ENCODE peak calls at places on chromosome 19, in five cellular contexts. N is stimulated activated CD4-positive, alpha-beta T cell treated with anti-CD3 and anti-CD28 coated beads, Interleukin-12 subunit alpha, Interleukin-12 subunit beta, amount 100 ng/mL, for 4 hours; K is AG09319; Z is cerebellum; E is CD4-positive, alpha-beta memory T cell. P is an unnamed sample.

GRCh38 chr19:35643255-35644205 is 2.0 kb downstream of the ETV2 start:
- DNase-seq in K (peak), Z (peak), E (peak), N (peak), P (peak)

GRCh38 chr19:1461862-1462261 is 11.9 kb downstream of the APC2 start:
- DNase-seq in Z (no peak), K (no peak), E (no peak), N (no peak), P (no peak)

GRCh38 chr19:38400361-38400760 is 2.5 kb upstream of the FAM98C start:
- DNase-seq in E (no peak), N (no peak), K (no peak), Z (no peak), P (no peak)

GRCh38 chr19:48752511-48753365 is at the start of gene FUT1:
- DNase-seq in Z (peak), N (no peak), E (peak), K (no peak), P (no peak)

GRCh38 chr19:33306853-33307792 is 4.8 kb upstream of the CEBPA start:
- DNase-seq in N (no peak), Z (no peak), K (no peak), E (no peak), P (no peak)

GRCh38 chr19:51422053-51422448 is 4.6 kb upstream of the SIGLEC10 start:
- DNase-seq in N (peak), E (peak), K (peak), Z (peak), P (peak)

GRCh38 chr19:12628040-12629022 is 17.6 kb downstream of the ZNF791 start:
- DNase-seq in Z (no peak), K (no peak), E (no peak), N (no peak), P (no peak)

GRCh38 chr19:13089139-13089856 is 13.4 kb downstream of the LYL1 start:
- DNase-seq in N (no peak), E (no peak), Z (no peak), K (no peak), P (no peak)

GRCh38 chr19:38653028-38653571 is 5.7 kb downstream of the ACTN4 start:
- DNase-seq in Z (no peak), N (no peak), K (no peak), E (no peak), P (no peak)

GRCh38 chr19:35350591-35350990 is 2.9 kb downstream of the FFAR1 start:
- DNase-seq in E (no peak), N (no peak), Z (no peak), K (no peak), P (no peak)

GRCh38 chr19:54373781-54374266 is 9.1 kb upstream of the LAIR1 start:
- DNase-seq in Z (no peak), E (no peak), N (no peak), K (no peak), P (no peak)

GRCh38 chr19:18254546-18255500 is 19.4 kb downstream of the IQCN start:
- DNase-seq in K (no peak), Z (no peak), E (no peak), N (no peak), P (no peak)

GRCh38 chr19:5128251-5128931 is 159.5 kb downstream of the KDM4B start:
- DNase-seq in K (peak), N (no peak), E (no peak), Z (no peak), P (peak)

GRCh38 chr19:3440082-3440481 is 40.2 kb downstream of the SMIM24 start:
- DNase-seq in E (peak), K (no peak), N (peak), Z (peak), P (no peak)

GRCh38 chr19:33998302-33998701 is 174.0 kb upstream of the LSM14A start:
- DNase-seq in K (no peak), N (no peak), E (no peak), Z (no peak), P (no peak)

GRCh38 chr19:41601771-41602170 is 25.1 kb downstream of the CEACAM4 start:
- DNase-seq in Z (no peak), K (no peak), N (no peak), E (no peak), P (no peak)

GRCh38 chr19:7386308-7386707 is 37.6 kb downstream of the ARHGEF18 start:
- DNase-seq in E (no peak), K (no peak), Z (no peak), N (no peak), P (no peak)

GRCh38 chr19:45901912-45902650 is at the start of gene MYPOP:
- DNase-seq in Z (no peak), K (no peak), N (no peak), E (no peak), P (peak)

P was measured in uterus.